ENCODE peak calls at places on chromosomes 12 and 14, in six cellular contexts. P, R, I, A, U and M are unnamed samples. For H3K4me1, the result is how much of the 10 kb centered on the place peaks cover.

GRCh38 chr12:75212072-75212471 is 2.4 kb upstream of the KCNC2 start:
- DNase-seq in A (no peak), I (no peak), U (no peak), R (no peak), P (no peak), M (no peak)

GRCh38 chr12:40010899-40011774 is 94.7 kb downstream of the SLC2A13 start:
- DNase-seq in I (peak), P (peak), R (no peak), U (peak), A (peak), M (peak)

GRCh38 chr12:95996034-95996658 is at the start of gene HAL:
- DNase-seq in I (no peak), P (peak), R (no peak), U (peak), A (no peak), M (peak)

GRCh38 chr12:67998379-67998778 is 9.1 kb downstream of the IFNG-AS1 start:
- DNase-seq in P (no peak), U (no peak), A (no peak), I (no peak), R (no peak), M (no peak)

GRCh38 chr14:105197274-105197673 is 16.2 kb upstream of the NUDT14 start:
- DNase-seq in P (peak), I (no peak), R (no peak), A (peak), U (no peak), M (peak)

GRCh38 chr12:1922075-1922709 is 3.7 kb upstream of the CACNA2D4 start:
- DNase-seq in I (peak), U (peak), R (no peak), P (no peak), A (no peak), M (no peak)

GRCh38 chr14:104957146-104958113 is 20.7 kb downstream of the AHNAK2 start:
- DNase-seq in A (no peak), R (no peak), I (no peak), U (no peak), P (no peak), M (no peak)

GRCh38 chr14:89004195-89004594 is 179.7 kb downstream of the TTC8 start:
- DNase-seq in A (no peak), P (peak), I (no peak), U (no peak), R (no peak), M (no peak)

GRCh38 chr14:75884198-75884611 is 97.6 kb downstream of the TGFB3 start:
- DNase-seq in P (peak), U (no peak), R (no peak), A (peak), I (peak), M (peak)

GRCh38 chr12:2057041-2057792 is 4.4 kb downstream of the CACNA1C start:
- DNase-seq in U (peak), P (peak), I (peak), R (peak), A (peak), M (no peak)

GRCh38 chr14:51004352-51004800 is 60.1 kb upstream of the PYGL start:
- DNase-seq in R (no peak), A (no peak), I (no peak), U (no peak), P (no peak), M (no peak)

GRCh38 chr12:6197996-6198395 is 2.2 kb upstream of the CD9 start:
- DNase-seq in A (no peak), U (no peak), R (peak), I (peak), P (no peak), M (no peak)

GRCh38 chr12:100473716-100474150 is at the start of gene NR1H4:
- DNase-seq in A (no peak), U (peak), I (no peak), R (no peak), P (peak), M (no peak)

GRCh38 chr14:21528381-21529348 is 2.5 kb upstream of the SALL2 start:
- DNase-seq in R (no peak), A (no peak), U (no peak), I (peak), P (peak), M (no peak)
- H3K27ac ChIP-seq in R (no peak), A (no peak), U (no peak), I (peak), P (peak), M (peak)

GRCh38 chr12:57479043-57479375 is 657 bp downstream of the ARHGAP9 start:
- DNase-seq in U (no peak), R (no peak), I (no peak), A (no peak), P (no peak), M (no peak)

GRCh38 chr12:57479376-57480115 is at the start of gene ARHGAP9:
- DNase-seq in P (no peak), R (no peak), U (no peak), I (no peak), A (no peak), M (no peak)

GRCh38 chr12:57476162-57476992 is 3.3 kb downstream of the ARHGAP9 start:
- DNase-seq in P (no peak), A (no peak), R (peak), U (peak), I (peak), M (no peak)

GRCh38 chr12:57476993-57477709 is 2.5 kb downstream of the ARHGAP9 start:
- DNase-seq in A (peak), I (no peak), U (no peak), R (no peak), P (no peak), M (no peak)

GRCh38 chr12:57477710-57478681 is 1.7 kb downstream of the ARHGAP9 start:
- DNase-seq in U (no peak), I (no peak), R (no peak), A (no peak), P (peak), M (no peak)
- H3K4me1 ChIP-seq in U (under half), I (under half), R (under half), A (half or more), P (under half), M (under half)

DNA sequence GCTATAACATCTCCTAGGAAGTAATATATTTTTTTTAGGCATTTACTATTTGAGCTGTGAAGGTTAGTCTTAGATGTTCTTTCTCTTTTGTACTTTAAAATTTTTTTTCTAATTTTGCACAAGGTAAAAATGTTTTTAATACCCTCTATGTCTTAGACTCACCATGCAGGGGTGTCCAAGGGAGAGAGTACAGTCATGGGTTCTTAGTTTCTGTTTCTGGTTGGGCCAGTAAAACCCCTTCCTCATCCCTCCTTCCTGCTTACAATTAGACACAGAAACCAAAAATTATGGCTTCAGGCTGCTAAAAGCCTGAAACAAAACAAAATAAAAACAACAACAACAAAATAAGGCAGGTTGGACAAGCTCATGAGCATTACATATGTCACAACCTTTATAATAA is 193.0 kb downstream of the SYT1 start:
- DNase-seq in U (no peak), I (no peak), R (no peak), A (no peak), P (no peak), M (no peak)
- H3K27ac ChIP-seq in U (no peak), I (no peak), R (no peak), A (peak), P (no peak), M (peak)

GRCh38 chr14:73774244-73774575 is 60.0 kb upstream of the PNMA1 start:
- DNase-seq in A (no peak), R (no peak), P (no peak), I (no peak), U (no peak), M (no peak)

GRCh38 chr14:73775339-73776193 is 61.4 kb upstream of the PNMA1 start:
- DNase-seq in U (no peak), I (no peak), R (no peak), P (no peak), A (no peak), M (no peak)

GRCh38 chr14:73774671-73775070 is 60.5 kb upstream of the PNMA1 start:
- DNase-seq in A (no peak), P (no peak), I (no peak), U (no peak), R (no peak), M (no peak)

GRCh38 chr14:73771848-73772705 is 57.9 kb upstream of the PNMA1 start:
- DNase-seq in U (peak), A (no peak), P (peak), R (no peak), I (peak), M (no peak)

GRCh38 chr14:73773441-73774243 is 59.5 kb upstream of the PNMA1 start:
- DNase-seq in U (no peak), A (no peak), I (no peak), R (no peak), P (no peak), M (no peak)
- H3K4me1 ChIP-seq in U (half or more), A (under half), I (under half), R (under half), P (under half), M (under half)

GRCh38 chr12:130878193-130879185 is 6.6 kb downstream of the RAN start:
- DNase-seq in P (no peak), R (no peak), U (no peak), A (no peak), I (peak), M (no peak)
- H3K27ac ChIP-seq in P (peak), R (no peak), U (no peak), A (no peak), I (peak), M (no peak)